ENCODE peak calls at places on chromosomes 11 and 22, in six cellular contexts. Z is activated CD4-positive, alpha-beta T cell treated with anti-CD3 and anti-CD28 coated beads, Interleukin-2, amount 10 ng/mL, durations not matched to agents 7 days and 5 days; A is NCI-H2171; S is caudate nucleus; P is stimulated activated CD8-positive, alpha-beta memory T cell treated with anti-CD3 and anti-CD28 coated beads, Interleukin-12 subunit alpha, Interleukin-12 subunit beta, amount 100 ng/mL, for 4 hours; X is GM19239. W is an unnamed sample.

GRCh38 chr11:3340025-3340424 is 38.9 kb downstream of the ZNF195 start:
- DNase-seq in Z (no peak), A (no peak), S (no peak), X (no peak), P (no peak), W (no peak)

GRCh38 chr22:33400891-33401290 is 342.7 kb upstream of the SYN3 start:
- DNase-seq in P (no peak), X (no peak), S (no peak), A (no peak), Z (no peak), W (no peak)

GRCh38 chr22:27213766-27214581 is 556.6 kb downstream of the MIAT start:
- DNase-seq in S (no peak), P (no peak), Z (no peak), A (no peak), X (no peak), W (no peak)

GRCh38 chr11:112734207-112734606 is 227.0 kb upstream of the NCAM1 start:
- DNase-seq in S (no peak), Z (no peak), P (no peak), X (no peak), A (no peak), W (no peak)

GRCh38 chr11:62656801-62657429 is 3.8 kb upstream of the INTS5 start:
- DNase-seq in P (no peak), A (no peak), S (no peak), Z (no peak), X (no peak), W (no peak)

GRCh38 chr22:27709919-27710452 is 91.6 kb downstream of the MN1 start:
- DNase-seq in S (no peak), Z (no peak), X (no peak), P (no peak), A (no peak), W (no peak)

GRCh38 chr11:117909611-117910382 is 19.4 kb downstream of the TMPRSS13 start:
- DNase-seq in X (no peak), S (no peak), A (no peak), Z (no peak), P (no peak), W (no peak)

GRCh38 chr11:8731647-8732188 is 49.1 kb downstream of the RPL27A start:
- DNase-seq in S (no peak), A (no peak), Z (no peak), X (no peak), P (no peak), W (no peak)

GRCh38 chr22:20865869-20866445 is 7.2 kb downstream of the SNAP29 start:
- DNase-seq in A (peak), P (no peak), X (no peak), S (no peak), Z (no peak), W (no peak)

GRCh38 chr11:125910450-125910849 is 6.1 kb downstream of the DDX25 start:
- DNase-seq in A (no peak), P (no peak), X (no peak), S (no peak), Z (no peak), W (no peak)

GRCh38 chr11:33674035-33674814 is 26.4 kb downstream of the C11orf91 start:
- DNase-seq in X (no peak), P (no peak), S (no peak), Z (no peak), A (no peak), W (no peak)

GRCh38 chr11:69295079-69295994 is 1.4 kb downstream of the MYEOV start:
- DNase-seq in S (no peak), X (no peak), P (no peak), Z (no peak), A (no peak), W (no peak)

GRCh38 chr11:64245401-64245796 is 1.3 kb downstream of the PPP1R14B start:
- DNase-seq in P (peak), X (no peak), A (no peak), Z (peak), S (no peak), W (no peak)

GRCh38 chr22:46607483-46608114 is 12.6 kb upstream of the GRAMD4 start:
- DNase-seq in X (no peak), Z (no peak), A (no peak), S (no peak), P (no peak), W (no peak)

GRCh38 chr11:73931039-73931645 is 19.7 kb upstream of the DNAJB13 start:
- DNase-seq in P (no peak), X (no peak), S (no peak), Z (peak), A (peak), W (no peak)

GRCh38 chr11:57568330-57568766 is 876 bp upstream of the UBE2L6 start:
- DNase-seq in S (no peak), X (no peak), Z (no peak), P (peak), A (no peak), W (no peak)

GRCh38 chr11:66864172-66864901 is 7.5 kb downstream of the LRFN4 start:
- DNase-seq in P (no peak), A (no peak), Z (no peak), X (no peak), S (no peak), W (no peak)

GRCh38 chr11:8168485-8169257 is at the start of gene RIC3:
- DNase-seq in X (no peak), A (peak), S (peak), Z (peak), P (peak), W (peak)

GRCh38 chr22:25420925-25421904 is 143.3 kb upstream of the GRK3 start:
- DNase-seq in X (no peak), P (no peak), S (no peak), Z (no peak), A (peak), W (no peak)

GRCh38 chr11:114604886-114605285 is 9.3 kb upstream of the NXPE4 start:
- DNase-seq in A (no peak), S (no peak), P (no peak), Z (no peak), X (no peak), W (no peak)

GRCh38 chr22:37566903-37567798 is 6.9 kb downstream of the CDC42EP1 start:
- DNase-seq in S (no peak), Z (peak), P (peak), X (peak), A (peak), W (peak)

GRCh38 chr22:48643066-48643731 is 1184.5 kb downstream of the BRD1 start:
- DNase-seq in Z (no peak), P (no peak), S (no peak), X (no peak), A (no peak), W (no peak)

GRCh38 chr11:116312560-116313340 is 460.0 kb downstream of the BUD13 start:
- DNase-seq in S (peak), A (peak), X (no peak), Z (no peak), P (no peak), W (no peak)

GRCh38 chr11:46006418-46007070 is 84.1 kb downstream of the LARGE2 start:
- DNase-seq in P (no peak), X (peak), Z (peak), S (no peak), A (peak), W (peak)

GRCh38 chr11:123943738-123944137 is at the start of gene OR6T1:
- DNase-seq in Z (no peak), S (no peak), X (no peak), A (no peak), P (no peak), W (no peak)

GRCh38 chr11:92941676-92942571 is 27.5 kb upstream of the MTNR1B start:
- DNase-seq in X (peak), P (no peak), Z (peak), A (no peak), S (no peak), W (peak)

GRCh38 chr11:70064726-70065317 is 13.3 kb upstream of the ANO1 start:
- DNase-seq in P (no peak), A (no peak), X (no peak), S (no peak), Z (no peak), W (no peak)

GRCh38 chr11:80873309-80873999 is 1432.6 kb upstream of the TENM4 start:
- DNase-seq in Z (no peak), S (no peak), A (no peak), X (no peak), P (no peak), W (no peak)

GRCh38 chr22:43537019-43537585 is 125.3 kb downstream of the MPPED1 start:
- DNase-seq in X (no peak), P (no peak), S (no peak), A (no peak), Z (no peak), W (no peak)

GRCh38 chr22:39392341-39392948 is 7.1 kb upstream of the TAB1 start:
- DNase-seq in P (no peak), A (no peak), Z (no peak), S (no peak), X (no peak), W (no peak)

GRCh38 chr11:59208956-59209355 is 3.8 kb downstream of the MPEG1 start:
- DNase-seq in Z (no peak), S (no peak), P (no peak), X (no peak), A (no peak), W (no peak)

GRCh38 chr11:17599460-17599925 is 52.4 kb downstream of the OTOG start:
- DNase-seq in A (no peak), Z (peak), P (no peak), S (no peak), X (no peak), W (no peak)

GRCh38 chr22:46008836-46009596 is 32.1 kb upstream of the WNT7B start:
- DNase-seq in Z (no peak), A (no peak), P (no peak), X (no peak), S (no peak), W (no peak)

GRCh38 chr11:8309862-8310261 is 46.2 kb upstream of the LMO1 start:
- DNase-seq in Z (no peak), A (no peak), X (no peak), S (no peak), P (no peak), W (no peak)

GRCh38 chr11:124890701-124891389 is 6.8 kb downstream of the ROBO4 start:
- DNase-seq in P (no peak), X (no peak), Z (peak), A (no peak), S (no peak), W (no peak)

W was measured in GM12891.